ENCODE peak calls at places on chromosomes 16 and 17, in five cellular contexts. X, O, J, D and G are unnamed samples.

GRCh38 chr16:57316390-57317017 is 32.0 kb upstream of the PLLP start:
- DNase-seq in X (peak), D (no peak), O (no peak), J (no peak), G (no peak)

GRCh38 chr16:88681084-88681680 is 5.1 kb downstream of the SNAI3 start:
- DNase-seq in D (peak), X (no peak), O (no peak), J (peak), G (no peak)

GRCh38 chr16:57639172-57639571 is 10.7 kb downstream of the ADGRG1 start:
- DNase-seq in O (peak), J (peak), D (no peak), X (no peak), G (peak)

GRCh38 chr16:23182206-23182674 is 305 bp upstream of the SCNN1G start:
- DNase-seq in O (peak), D (peak), X (no peak), J (peak), G (peak)

GRCh38 chr17:7237761-7238417 is 1.4 kb downstream of the PHF23 start:
- DNase-seq in X (no peak), O (peak), J (peak), D (peak), G (peak)

GRCh38 chr16:27402964-27403600 is 1.1 kb downstream of the IL21R start:
- DNase-seq in D (peak), J (no peak), O (no peak), X (peak), G (peak)

GRCh38 chr17:35866356-35866950 is 2.2 kb downstream of the HEATR9 start:
- DNase-seq in J (no peak), O (no peak), D (no peak), X (no peak), G (no peak)

GRCh38 chr16:84562174-84562815 is 55.6 kb downstream of the COTL1 start:
- DNase-seq in O (no peak), J (no peak), D (peak), X (no peak), G (no peak)

GRCh38 chr16:708019-708418 is 2.4 kb upstream of the FBXL16 start:
- DNase-seq in O (no peak), D (no peak), X (no peak), J (no peak), G (no peak)

GRCh38 chr16:84851192-84852127 is 31.7 kb downstream of the CRISPLD2 start:
- DNase-seq in O (no peak), J (no peak), D (no peak), X (no peak), G (no peak)

GRCh38 chr17:78977992-78978973 is 1.4 kb downstream of the LGALS3BP start:
- DNase-seq in D (no peak), X (no peak), O (no peak), J (no peak), G (no peak)
- TF ChIP-seq CTCF in D (no peak), X (no peak), O (no peak), J (no peak), G (no peak)

DNA sequence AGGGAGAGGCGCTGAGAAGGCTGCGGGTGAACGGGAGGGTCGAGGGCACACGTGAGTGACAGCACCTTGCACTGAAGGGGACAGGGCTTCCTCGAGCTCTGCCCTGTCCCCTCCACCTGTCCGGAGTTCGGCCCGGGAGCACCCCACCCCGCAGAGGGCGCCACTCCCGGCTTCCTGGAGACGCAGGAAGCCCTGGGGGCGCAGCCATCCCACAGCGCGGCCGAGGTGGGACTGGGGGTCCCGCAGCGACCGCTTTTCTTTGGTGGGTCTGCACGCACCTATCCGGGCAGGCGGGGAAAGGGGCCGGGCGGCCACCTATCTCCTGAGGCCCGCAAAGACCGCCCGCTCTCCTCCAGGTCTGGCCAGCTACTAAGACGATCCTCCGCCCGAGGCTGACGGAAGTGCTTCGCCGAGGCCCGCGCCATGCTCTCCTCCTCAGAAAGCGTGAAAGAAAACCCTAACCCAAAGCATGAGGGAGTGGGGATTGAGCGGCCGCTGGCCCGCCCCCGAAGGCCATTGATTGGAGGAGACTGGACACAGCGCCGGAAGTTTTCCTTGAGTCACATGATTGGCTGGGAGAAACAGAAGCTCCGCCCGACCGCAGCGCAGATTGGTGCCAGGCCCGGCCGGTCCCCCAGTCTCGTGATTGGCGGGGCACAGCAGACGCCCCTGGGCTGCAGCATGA is 34.4 kb downstream of the DDX19A start:
- DNase-seq in O (peak), D (peak), J (peak), X (peak), G (peak)
- TF ChIP-seq CTCF in O (peak), D (no peak), J (no peak), X (no peak), G (no peak)

GRCh38 chr16:14004031-14004718 is 66.9 kb upstream of the MRTFB start:
- DNase-seq in D (no peak), X (peak), J (no peak), O (no peak), G (no peak)

GRCh38 chr16:14004719-14005315 is 66.3 kb upstream of the MRTFB start:
- DNase-seq in J (no peak), X (no peak), O (no peak), D (no peak), G (no peak)

GRCh38 chr16:14001521-14001920 is 69.6 kb upstream of the MRTFB start:
- DNase-seq in J (no peak), D (no peak), X (peak), O (no peak), G (no peak)

GRCh38 chr16:14002416-14002815 is 68.7 kb upstream of the MRTFB start:
- DNase-seq in O (no peak), J (no peak), D (no peak), X (peak), G (no peak)

GRCh38 chr16:14003119-14003570 is 68.0 kb upstream of the MRTFB start:
- DNase-seq in J (peak), X (peak), D (no peak), O (peak), G (peak)
- TF ChIP-seq CTCF in J (no peak), X (peak), D (no peak), O (no peak), G (no peak)

GRCh38 chr17:61000911-61001310 is 323.3 kb downstream of the BCAS3 start:
- DNase-seq in D (no peak), X (no peak), O (no peak), J (no peak), G (no peak)
- TF ChIP-seq CTCF in D (no peak), X (no peak), O (peak), J (no peak), G (no peak)

DNA sequence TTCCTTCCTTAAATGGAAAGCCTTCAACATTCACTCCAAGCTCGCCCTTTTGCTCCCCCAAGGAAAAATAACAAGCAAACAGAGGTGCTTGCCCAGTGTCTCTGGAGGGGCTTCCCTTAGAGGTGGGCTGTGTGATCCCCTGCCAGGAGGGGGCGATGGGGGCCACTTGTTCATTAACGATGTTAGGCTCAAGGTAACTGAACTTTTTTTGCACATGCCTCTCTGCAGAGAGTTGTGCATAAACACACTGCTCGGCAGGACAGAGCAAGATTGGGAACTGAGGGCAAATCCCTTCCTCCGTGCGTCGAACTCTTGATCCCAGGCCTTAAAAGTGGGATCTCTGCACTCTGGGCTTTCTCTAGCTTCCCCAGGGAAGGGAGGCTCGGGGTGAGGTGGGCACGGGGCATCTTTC is 15.5 kb upstream of the NAGLU start:
- DNase-seq in O (peak), X (peak), J (peak), D (no peak), G (no peak)
- TF ChIP-seq CTCF in O (peak), X (no peak), J (peak), D (peak), G (no peak)

GRCh38 chr17:78745407-78746088 is 36.5 kb downstream of the CYTH1 start:
- DNase-seq in D (no peak), J (peak), O (peak), X (no peak), G (no peak)
- TF ChIP-seq CTCF in D (peak), J (peak), O (peak), X (peak), G (peak)

DNA sequence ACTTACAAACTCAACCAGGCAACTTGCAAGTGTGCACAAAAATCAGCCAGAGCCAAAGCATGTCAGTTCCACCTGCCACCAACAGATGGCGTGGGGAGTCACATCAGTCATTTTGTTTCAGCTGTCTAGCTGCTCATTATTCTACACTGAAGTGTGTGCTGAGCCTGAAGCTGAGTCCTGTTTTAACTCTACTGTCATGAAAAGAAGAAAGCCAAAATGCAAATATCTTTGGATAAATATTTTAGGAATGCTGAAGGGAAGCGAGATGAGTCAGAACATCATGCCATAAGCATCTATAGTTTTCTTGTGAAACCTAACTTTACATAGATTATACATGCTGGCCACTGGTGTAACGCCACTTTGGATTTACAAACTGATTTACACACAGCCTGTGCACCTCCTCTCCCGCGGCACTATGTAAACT is 172.6 kb downstream of the CDK5R1 start:
- DNase-seq in O (peak), D (peak), X (no peak), J (peak), G (peak)
- TF ChIP-seq CTCF in O (peak), D (peak), X (peak), J (peak), G (peak)

GRCh38 chr16:15816228-15816627 is 40.6 kb downstream of the MYH11 start:
- DNase-seq in X (no peak), J (no peak), O (no peak), D (no peak), G (no peak)
- TF ChIP-seq CTCF in X (no peak), J (no peak), O (no peak), D (no peak), G (no peak)

GRCh38 chr17:3669548-3669947 is 936 bp downstream of the EMC6 start:
- DNase-seq in J (no peak), D (no peak), X (no peak), O (no peak), G (no peak)
- TF ChIP-seq CTCF in J (no peak), D (no peak), X (no peak), O (no peak), G (no peak)